ENCODE peak calls at places on chromosome 17, in four cellular contexts. V is H7, T is tibial nerve, J is neuronal stem cell. N is an unnamed sample.

GRCh38 chr17:1559743-1560581 is 2.6 kb downstream of the PITPNA start:
- DNase-seq in V (no peak), T (no peak), J (no peak), N (no peak)

GRCh38 chr17:65294184-65294719 is 157.1 kb downstream of the RGS9 start:
- DNase-seq in J (peak), T (peak), V (peak), N (peak)

GRCh38 chr17:73841431-73842060 is 197.3 kb upstream of the SDK2 start:
- DNase-seq in T (no peak), V (peak), J (peak), N (no peak)

GRCh38 chr17:2259769-2260536 is 43.6 kb downstream of the SMG6 start:
- DNase-seq in J (no peak), T (no peak), V (no peak), N (no peak)

GRCh38 chr17:31598921-31599571 is 207.6 kb downstream of the RAB11FIP4 start:
- DNase-seq in V (no peak), T (no peak), J (no peak), N (no peak)

GRCh38 chr17:56842577-56842976 is 8.6 kb downstream of the DGKE start:
- DNase-seq in V (no peak), J (no peak), T (no peak), N (no peak)

GRCh38 chr17:5947701-5948180 is 122.4 kb upstream of the WSCD1 start:
- DNase-seq in J (no peak), T (no peak), V (no peak), N (no peak)

GRCh38 chr17:66750756-66751543 is 84.0 kb upstream of the CACNG5 start:
- DNase-seq in T (no peak), J (no peak), V (no peak), N (no peak)

GRCh38 chr17:61070649-61071048 is 329.0 kb upstream of the TBX2 start:
- DNase-seq in T (no peak), J (no peak), V (no peak), N (no peak)

GRCh38 chr17:82648761-82649474 is 674 bp upstream of the WDR45B start:
- DNase-seq in T (peak), V (peak), J (peak), N (peak)
- H3K4me3 ChIP-seq in T (peak), V (peak), J (peak), N (peak)

GRCh38 chr17:75512946-75513666 is 2.2 kb downstream of the CASKIN2 start:
- DNase-seq in J (no peak), T (no peak), V (no peak), N (no peak)
- H3K4me3 ChIP-seq in J (peak), T (peak), V (no peak), N (peak)

GRCh38 chr17:48611681-48612455 is 1.1 kb upstream of the HOXB7 start:
- DNase-seq in J (no peak), V (peak), T (no peak), N (no peak)
- H3K4me3 ChIP-seq in J (no peak), V (no peak), T (peak), N (peak)

GRCh38 chr17:36856169-36856568 is 81.1 kb upstream of the LHX1 start:
- DNase-seq in T (no peak), V (no peak), J (no peak), N (no peak)

GRCh38 chr17:36856921-36857381 is 80.3 kb upstream of the LHX1 start:
- DNase-seq in J (no peak), V (peak), T (no peak), N (no peak)

GRCh38 chr17:36859003-36859300 is 78.3 kb upstream of the LHX1 start:
- DNase-seq in T (no peak), J (no peak), V (peak), N (no peak)

GRCh38 chr17:36858119-36859002 is 78.9 kb upstream of the LHX1 start:
- DNase-seq in T (no peak), V (peak), J (no peak), N (no peak)

GRCh38 chr17:36857698-36858097 is 79.6 kb upstream of the LHX1 start:
- DNase-seq in T (no peak), J (no peak), V (no peak), N (no peak)
- H3K4me3 ChIP-seq in T (no peak), J (no peak), V (no peak), N (no peak)

GRCh38 chr17:78767806-78768205 is 14.3 kb downstream of the CYTH1 start:
- DNase-seq in T (no peak), J (no peak), V (no peak), N (no peak)
- H3K4me3 ChIP-seq in T (no peak), J (no peak), V (no peak), N (no peak)

N was measured in left ventricle myocardium inferior.